ENCODE peak calls at places on chromosomes 11 and 22, in ten cellular contexts. Q is AG09309; H is coronary artery; X is bronchial epithelial cell; W is endothelial cell of umbilical vein; G is MM.1S; Y is GM12865; F is activated CD8-positive, alpha-beta T cell treated with anti-CD3 and anti-CD28 coated beads for 36 hours; B is BJ; U is left ventricle myocardium inferior. E is an unnamed sample.

GRCh38 chr22:48838376-48838775 is 989.3 kb downstream of the BRD1 start:
- DNase-seq in Q (no peak), H (no peak), X (no peak), W (no peak), G (no peak), Y (no peak), F (no peak), B (no peak), U (no peak), E (no peak)

GRCh38 chr11:61814958-61815789 is 1.6 kb downstream of the FADS1 start:
- DNase-seq in Q (peak), H (peak), X (peak), W (peak), G (peak), Y (peak), F (peak), B (peak), U (peak), E (peak)

GRCh38 chr11:69587454-69588081 is 53.4 kb upstream of the CCND1 start:
- DNase-seq in Q (peak), H (peak), X (peak), W (peak), G (no peak), Y (no peak), F (no peak), B (peak), U (no peak), E (peak)

GRCh38 chr22:23183107-23183698 is 2.9 kb downstream of the BCR start:
- DNase-seq in Q (peak), H (no peak), X (peak), W (peak), G (peak), Y (no peak), F (no peak), B (no peak), U (peak), E (peak)

GRCh38 chr11:75851203-75851602 is 36.2 kb downstream of the UVRAG start:
- DNase-seq in Q (peak), H (no peak), X (no peak), W (peak), G (no peak), Y (no peak), F (no peak), B (no peak), U (no peak), E (peak)

GRCh38 chr11:114166897-114167323 is 107.4 kb downstream of the ZBTB16 start:
- DNase-seq in Q (peak), H (no peak), X (peak), W (peak), G (peak), Y (no peak), F (peak), B (peak), U (no peak), E (peak)

GRCh38 chr11:102268083-102268984 is 49.0 kb upstream of the BIRC3 start:
- DNase-seq in Q (no peak), H (peak), X (peak), W (peak), G (peak), Y (peak), F (peak), B (no peak), U (peak), E (peak)

GRCh38 chr22:34111210-34111824 is 191.0 kb upstream of the LARGE1 start:
- DNase-seq in Q (no peak), H (no peak), X (peak), W (no peak), G (peak), Y (peak), F (peak), B (no peak), U (no peak), E (peak)

GRCh38 chr11:44627911-44628729 is 62.7 kb downstream of the CD82 start:
- DNase-seq in Q (no peak), H (peak), X (no peak), W (peak), G (no peak), Y (peak), F (no peak), B (no peak), U (peak), E (peak)

GRCh38 chr22:48254311-48254873 is 1491.9 kb downstream of the TBC1D22A start:
- DNase-seq in Q (no peak), H (no peak), X (no peak), W (no peak), G (no peak), Y (no peak), F (no peak), B (no peak), U (no peak), E (no peak)

GRCh38 chr11:123062892-123063395 is 1.0 kb upstream of the HSPA8 start:
- DNase-seq in Q (peak), H (no peak), X (no peak), W (no peak), G (no peak), Y (peak), F (no peak), B (no peak), U (no peak), E (no peak)

GRCh38 chr11:57459112-57460016 is 964 bp upstream of the RTN4RL2 start:
- DNase-seq in Q (no peak), H (no peak), X (no peak), W (no peak), G (no peak), Y (no peak), F (peak), B (no peak), U (no peak), E (no peak)

GRCh38 chr11:7306900-7307299 is 55.2 kb downstream of the SYT9 start:
- DNase-seq in Q (no peak), H (no peak), X (no peak), W (no peak), G (no peak), Y (no peak), F (no peak), B (no peak), U (no peak), E (no peak)

GRCh38 chr22:44540756-44541670 is 43.0 kb upstream of the RTL6 start:
- DNase-seq in Q (no peak), H (no peak), X (no peak), W (no peak), G (no peak), Y (no peak), F (no peak), B (no peak), U (no peak), E (peak)

GRCh38 chr11:72511393-72512047 is 77.2 kb upstream of the CLPB start:
- DNase-seq in Q (no peak), H (no peak), X (peak), W (no peak), G (no peak), Y (no peak), F (no peak), B (no peak), U (no peak), E (no peak)

GRCh38 chr22:24510694-24511625 is 15.8 kb downstream of the UPB1 start:
- DNase-seq in Q (peak), H (no peak), X (peak), W (no peak), G (no peak), Y (no peak), F (no peak), B (no peak), U (peak), E (peak)

GRCh38 chr11:44993971-44994705 is 43.5 kb upstream of the TP53I11 start:
- DNase-seq in Q (no peak), H (no peak), X (no peak), W (no peak), G (no peak), Y (no peak), F (no peak), B (no peak), U (no peak), E (no peak)

GRCh38 chr11:85569525-85569924 is 57.6 kb downstream of the DLG2 start:
- DNase-seq in Q (no peak), H (no peak), X (no peak), W (no peak), G (no peak), Y (no peak), F (no peak), B (no peak), U (no peak), E (no peak)

GRCh38 chr22:20068640-20069039 is 11.4 kb upstream of the DGCR8 start:
- DNase-seq in Q (no peak), H (no peak), X (no peak), W (no peak), G (no peak), Y (no peak), F (no peak), B (no peak), U (no peak), E (no peak)

GRCh38 chr11:65126624-65127274 is 4.6 kb downstream of the MRPL49 start:
- DNase-seq in Q (no peak), H (no peak), X (no peak), W (no peak), G (no peak), Y (no peak), F (no peak), B (no peak), U (no peak), E (no peak)

GRCh38 chr22:25027959-25028840 is 75.7 kb downstream of the KIAA1671 start:
- DNase-seq in Q (no peak), H (no peak), X (no peak), W (peak), G (no peak), Y (no peak), F (peak), B (no peak), U (peak), E (no peak)

GRCh38 chr11:124123587-124123986 is 8.3 kb downstream of the VWA5A start:
- DNase-seq in Q (no peak), H (no peak), X (no peak), W (no peak), G (no peak), Y (peak), F (no peak), B (no peak), U (no peak), E (no peak)

GRCh38 chr11:95248666-95249467 is 17.9 kb upstream of the SESN3 start:
- DNase-seq in Q (no peak), H (no peak), X (no peak), W (no peak), G (no peak), Y (peak), F (no peak), B (no peak), U (no peak), E (no peak)

GRCh38 chr11:10376061-10376460 is 71.2 kb downstream of the ADM start:
- DNase-seq in Q (peak), H (no peak), X (no peak), W (no peak), G (no peak), Y (no peak), F (no peak), B (no peak), U (no peak), E (no peak)

GRCh38 chr11:124415356-124415923 is 9.2 kb downstream of the OR8B4 start:
- DNase-seq in Q (peak), H (no peak), X (peak), W (peak), G (peak), Y (peak), F (no peak), B (no peak), U (no peak), E (peak)

GRCh38 chr22:33372875-33373274 is 314.7 kb upstream of the SYN3 start:
- DNase-seq in Q (no peak), H (no peak), X (no peak), W (no peak), G (no peak), Y (no peak), F (no peak), B (no peak), U (no peak), E (no peak)

GRCh38 chr11:114145166-114145695 is 85.7 kb downstream of the ZBTB16 start:
- DNase-seq in Q (no peak), H (no peak), X (no peak), W (no peak), G (no peak), Y (no peak), F (no peak), B (no peak), U (no peak), E (no peak)

DNA sequence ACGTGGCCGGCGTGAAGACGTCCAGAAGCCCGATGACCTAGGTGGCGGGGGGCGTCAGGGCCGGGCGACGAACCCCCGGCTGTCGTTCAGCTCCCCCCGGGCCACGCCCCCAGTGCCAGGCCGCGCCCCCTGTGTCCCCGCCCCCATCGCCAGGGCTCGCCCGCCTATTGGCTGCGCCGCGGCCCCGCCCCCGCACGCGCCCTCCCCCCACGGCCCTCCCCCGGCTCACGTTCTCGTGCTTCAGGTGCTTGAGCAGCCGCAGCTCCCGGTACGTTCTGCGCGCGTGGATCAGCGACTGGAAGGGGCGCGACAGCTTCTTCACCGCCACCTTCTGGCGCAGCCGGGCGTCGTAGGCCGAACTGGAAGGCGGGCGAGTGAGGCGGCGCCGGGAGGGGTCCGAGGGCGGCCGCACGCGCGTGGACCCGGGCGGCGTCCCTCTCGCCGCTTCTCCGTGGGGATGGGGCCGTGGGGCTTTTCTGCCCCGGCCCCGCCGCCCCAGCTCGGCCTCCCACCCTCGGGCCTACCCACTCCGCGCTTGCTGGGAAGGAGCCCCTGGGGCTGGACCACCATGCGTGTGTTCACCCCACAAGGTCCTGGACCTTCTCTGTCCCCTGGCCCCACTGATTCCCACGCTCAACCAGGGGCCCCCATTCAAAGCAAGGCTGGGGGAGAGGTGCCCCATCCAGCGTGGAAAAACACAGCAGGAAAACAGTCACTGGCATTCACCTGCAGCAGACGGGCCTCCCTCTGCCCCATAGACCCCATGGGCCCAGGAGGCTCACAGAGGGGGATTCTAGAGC is 2.4 kb downstream of the MAPK11 start:
- DNase-seq in Q (no peak), H (no peak), X (peak), W (peak), G (no peak), Y (peak), F (peak), B (no peak), U (peak), E (peak)
- TF ChIP-seq CTCF in Q (peak), H (no peak), X (peak), W (no peak), G (no peak), Y (peak), F (peak), B (peak), U (peak), E (no peak)

GRCh38 chr11:132278801-132279574 is 908.6 kb downstream of the NTM start:
- DNase-seq in Q (peak), H (no peak), X (peak), W (peak), G (peak), Y (peak), F (no peak), B (no peak), U (no peak), E (no peak)
- TF ChIP-seq CTCF in Q (peak), H (no peak), X (peak), W (peak), G (peak), Y (peak), F (no peak), B (peak), U (peak), E (no peak)

GRCh38 chr11:43021466-43021865 is 290.3 kb upstream of the API5 start:
- DNase-seq in Q (no peak), H (no peak), X (no peak), W (no peak), G (peak), Y (peak), F (peak), B (no peak), U (no peak), E (no peak)
- TF ChIP-seq CTCF in Q (no peak), H (no peak), X (no peak), W (no peak), G (peak), Y (peak), F (no peak), B (no peak), U (peak), E (no peak)

GRCh38 chr11:117313103-117313502 is 3.0 kb downstream of the BACE1 start:
- DNase-seq in Q (no peak), H (no peak), X (no peak), W (no peak), G (no peak), Y (no peak), F (no peak), B (no peak), U (no peak), E (no peak)

GRCh38 chr11:117316197-117316961 is at the start of gene BACE1:
- DNase-seq in Q (peak), H (peak), X (peak), W (peak), G (no peak), Y (no peak), F (peak), B (peak), U (peak), E (peak)

GRCh38 chr11:117313828-117314768 is 2.0 kb downstream of the BACE1 start:
- DNase-seq in Q (no peak), H (no peak), X (no peak), W (no peak), G (no peak), Y (no peak), F (no peak), B (no peak), U (no peak), E (no peak)

GRCh38 chr11:117314840-117315239 is 1.2 kb downstream of the BACE1 start:
- DNase-seq in Q (no peak), H (no peak), X (no peak), W (no peak), G (no peak), Y (no peak), F (no peak), B (no peak), U (no peak), E (no peak)

GRCh38 chr11:117315285-117316196 is 515 bp downstream of the BACE1 start:
- DNase-seq in Q (no peak), H (no peak), X (no peak), W (peak), G (no peak), Y (no peak), F (peak), B (no peak), U (no peak), E (no peak)
- TF ChIP-seq CTCF in Q (no peak), H (no peak), X (no peak), W (no peak), G (no peak), Y (no peak), F (no peak), B (no peak), U (no peak), E (no peak)

DNA sequence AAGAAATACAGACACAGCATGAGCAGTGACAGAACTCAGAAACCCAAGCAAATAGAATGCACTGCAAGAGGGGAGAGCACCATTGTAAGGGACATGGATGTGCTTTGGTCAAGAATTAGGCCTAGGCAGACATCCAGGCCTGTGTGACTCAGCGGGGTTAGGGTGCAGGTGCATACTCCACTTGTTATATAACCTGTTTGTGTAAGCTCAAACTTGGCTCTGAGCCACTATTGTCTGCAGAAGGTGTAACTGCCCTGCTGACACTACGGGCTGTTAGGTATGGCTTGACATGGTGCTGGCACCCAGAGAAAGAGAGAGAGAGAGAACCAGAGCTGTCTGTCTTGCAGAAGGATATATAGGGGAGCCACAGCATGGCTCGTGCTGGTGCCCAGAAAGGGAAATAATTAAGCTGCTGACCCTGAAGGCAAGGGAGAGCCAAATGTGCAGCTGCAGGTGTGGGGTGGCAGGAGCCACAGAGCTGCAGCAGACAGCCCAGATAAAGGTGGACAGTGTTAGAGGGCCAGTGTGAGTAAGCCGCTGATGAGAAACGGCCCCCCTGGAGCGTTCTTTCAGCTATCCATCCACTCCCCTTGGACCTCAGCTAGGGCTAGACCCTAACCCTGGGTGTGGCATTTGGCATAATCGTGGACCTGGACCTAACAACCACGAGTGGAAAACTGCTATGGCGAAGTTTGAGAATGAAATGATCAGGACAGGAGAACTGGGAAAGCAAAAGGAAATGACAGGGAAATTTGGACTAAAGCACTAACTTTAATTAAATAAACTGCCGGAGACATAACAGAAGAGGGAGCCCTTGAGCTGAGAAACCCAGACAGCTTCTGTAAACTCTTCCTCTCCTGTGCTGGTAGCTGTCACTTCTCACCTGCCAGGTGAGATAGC is 253.0 kb upstream of the CCDC179 start:
- DNase-seq in Q (no peak), H (no peak), X (peak), W (peak), G (peak), Y (peak), F (peak), B (no peak), U (no peak), E (peak)
- TF ChIP-seq CTCF in Q (peak), H (peak), X (peak), W (peak), G (peak), Y (peak), F (peak), B (peak), U (peak), E (peak)

GRCh38 chr11:9200471-9200870 is 64.7 kb downstream of the DENND5A start:
- DNase-seq in Q (no peak), H (no peak), X (no peak), W (no peak), G (no peak), Y (no peak), F (no peak), B (no peak), U (no peak), E (no peak)

GRCh38 chr11:9201372-9202162 is 63.6 kb downstream of the DENND5A start:
- DNase-seq in Q (no peak), H (no peak), X (no peak), W (no peak), G (no peak), Y (no peak), F (no peak), B (no peak), U (no peak), E (no peak)

GRCh38 chr11:9205596-9205995 is 59.6 kb downstream of the DENND5A start:
- DNase-seq in Q (no peak), H (no peak), X (no peak), W (no peak), G (no peak), Y (no peak), F (no peak), B (no peak), U (no peak), E (no peak)

GRCh38 chr11:9206496-9206895 is 58.7 kb downstream of the DENND5A start:
- DNase-seq in Q (peak), H (no peak), X (no peak), W (no peak), G (no peak), Y (no peak), F (no peak), B (peak), U (no peak), E (no peak)

DNA sequence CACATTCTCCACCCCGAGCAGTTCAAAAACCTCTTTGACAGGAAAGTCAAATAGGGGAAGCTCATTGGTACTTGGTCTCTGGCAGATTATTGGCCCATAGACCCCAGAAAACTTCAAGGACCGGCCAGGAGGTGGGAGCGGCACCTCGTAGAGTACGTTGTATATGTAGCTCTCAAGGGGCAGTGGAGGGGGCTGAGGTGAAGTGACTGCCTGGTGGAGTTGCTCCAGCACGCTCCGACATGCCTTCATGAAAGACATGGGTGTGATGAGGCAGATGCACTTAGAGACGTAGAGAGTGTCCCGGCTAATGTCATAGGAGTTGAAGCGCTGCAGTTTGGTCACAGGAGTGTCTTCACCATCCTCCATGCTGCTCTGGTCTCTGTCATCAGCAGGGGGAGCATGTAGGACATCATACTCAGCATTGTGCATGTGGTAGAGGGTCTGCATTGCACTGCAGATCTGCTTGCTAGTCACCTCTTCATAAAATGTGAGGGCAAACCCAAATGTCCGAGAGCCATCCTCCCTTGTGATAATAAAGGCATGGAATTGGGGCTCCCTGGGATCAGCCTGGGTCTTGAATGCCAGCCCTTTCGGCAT is 61.3 kb downstream of the DENND5A start:
- DNase-seq in Q (no peak), H (no peak), X (no peak), W (peak), G (no peak), Y (peak), F (peak), B (no peak), U (no peak), E (no peak)
- TF ChIP-seq CTCF in Q (no peak), H (no peak), X (no peak), W (no peak), G (peak), Y (peak), F (peak), B (no peak), U (peak), E (no peak)

E was measured in MCF 10A.